ENCODE peak calls at places on chromosome 19, in five cellular contexts. One of them, this sample, is unnamed.
A peak's percentile ranks its signal among the peaks of the same experiment; 100 is the strongest.

GRCh38 chr19:49349567-49349966 is 12.6 kb downstream of the TEAD2 start:
- DNase-seq in H1: no peak
- DNase-seq in IMR-90: no peak
- DNase-seq in H9: no peak
- DNase-seq in neuronal stem cell: no peak
- DNase-seq in this sample: no peak

GRCh38 chr19:58338825-58339558 is 12.2 kb downstream of the ZSCAN22 start:
- DNase-seq in H1: peak; percentile 81
- DNase-seq in IMR-90: peak; percentile 7
- DNase-seq in H9: peak; percentile 66
- DNase-seq in neuronal stem cell: no peak
- DNase-seq in this sample: peak; percentile 59

GRCh38 chr19:42096255-42096837 is 20.4 kb downstream of the ZNF574 start:
- DNase-seq in H1: no peak
- DNase-seq in IMR-90: no peak
- DNase-seq in H9: no peak
- DNase-seq in neuronal stem cell: no peak
- DNase-seq in this sample: peak; percentile 23

GRCh38 chr19:38647966-38648788 is 728 bp downstream of the ACTN4 start:
- DNase-seq in H1: no peak
- DNase-seq in IMR-90: no peak
- DNase-seq in H9: no peak
- DNase-seq in neuronal stem cell: no peak
- DNase-seq in this sample: no peak

GRCh38 chr19:15432629-15433518 is 14.1 kb upstream of the AKAP8L start:
- DNase-seq in H1: peak; percentile 94
- DNase-seq in IMR-90: peak; percentile 87
- DNase-seq in H9: peak; percentile 90
- DNase-seq in neuronal stem cell: peak; percentile 87
- DNase-seq in this sample: peak; percentile 93

GRCh38 chr19:41321204-41321599 is 11.2 kb downstream of the CCDC97 start:
- DNase-seq in H1: no peak
- DNase-seq in IMR-90: no peak
- DNase-seq in H9: no peak
- DNase-seq in neuronal stem cell: no peak
- DNase-seq in this sample: no peak

GRCh38 chr19:35462476-35462953 is 14.5 kb downstream of the FFAR2 start:
- DNase-seq in H1: no peak
- DNase-seq in IMR-90: no peak
- DNase-seq in H9: no peak
- DNase-seq in neuronal stem cell: no peak
- DNase-seq in this sample: no peak

GRCh38 chr19:53103141-53103902 is at the start of gene ZNF160:
- DNase-seq in H1: peak; percentile 99
- DNase-seq in IMR-90: peak; percentile 94
- DNase-seq in H9: peak; percentile 98
- DNase-seq in neuronal stem cell: peak; percentile 95
- DNase-seq in this sample: peak; percentile 98

GRCh38 chr19:34232566-34233481 is 21.5 kb upstream of the GARRE1 start:
- DNase-seq in H1: no peak
- DNase-seq in IMR-90: peak; percentile 96
- DNase-seq in H9: no peak
- DNase-seq in neuronal stem cell: no peak
- DNase-seq in this sample: no peak

GRCh38 chr19:9885077-9885552 is 50.0 kb downstream of the PIN1 start:
- DNase-seq in H1: no peak
- DNase-seq in IMR-90: peak; percentile 23
- DNase-seq in H9: no peak
- DNase-seq in neuronal stem cell: no peak
- DNase-seq in this sample: peak; percentile 40

GRCh38 chr19:22945560-22945959 is 57.4 kb downstream of the ZNF728 start:
- DNase-seq in H1: no peak
- DNase-seq in IMR-90: peak; percentile 16
- DNase-seq in H9: no peak
- DNase-seq in neuronal stem cell: peak; percentile 5
- DNase-seq in this sample: peak; percentile 40

GRCh38 chr19:15595069-15595468 is 19.9 kb upstream of the CYP4F8 start:
- DNase-seq in H1: no peak
- DNase-seq in IMR-90: no peak
- DNase-seq in H9: no peak
- DNase-seq in neuronal stem cell: no peak
- DNase-seq in this sample: no peak

GRCh38 chr19:1131718-1132552 is 28.1 kb downstream of the GPX4 start:
- DNase-seq in H1: no peak
- DNase-seq in IMR-90: peak; percentile 88
- DNase-seq in H9: peak; percentile 73
- DNase-seq in neuronal stem cell: peak; percentile 51
- DNase-seq in this sample: peak; percentile 86

GRCh38 chr19:29812080-29812880 is 489 bp downstream of the CCNE1 start:
- DNase-seq in H1: peak; percentile 55
- DNase-seq in IMR-90: no peak
- DNase-seq in H9: no peak
- DNase-seq in neuronal stem cell: peak; percentile 17
- DNase-seq in this sample: no peak

GRCh38 chr19:37127999-37128820 is 44.3 kb downstream of the ZNF585A start:
- DNase-seq in H1: no peak
- DNase-seq in IMR-90: no peak
- DNase-seq in H9: no peak
- DNase-seq in neuronal stem cell: no peak
- DNase-seq in this sample: peak; percentile 25

GRCh38 chr19:5661483-5661882 is 18.8 kb downstream of the MICOS13 start:
- DNase-seq in H1: no peak
- DNase-seq in IMR-90: no peak
- DNase-seq in H9: no peak
- DNase-seq in neuronal stem cell: no peak
- DNase-seq in this sample: no peak

GRCh38 chr19:55619264-55619663 is 5.1 kb downstream of the ZNF784 start:
- DNase-seq in H1: no peak
- DNase-seq in IMR-90: peak; percentile 61
- DNase-seq in H9: no peak
- DNase-seq in neuronal stem cell: no peak
- DNase-seq in this sample: no peak

GRCh38 chr19:40282209-40282580 is 3.0 kb downstream of the AKT2 start:
- DNase-seq in H1: no peak
- DNase-seq in IMR-90: no peak
- DNase-seq in H9: no peak
- DNase-seq in neuronal stem cell: no peak
- DNase-seq in this sample: no peak

GRCh38 chr19:29630661-29631060 is 24.6 kb downstream of the POP4 start:
- DNase-seq in H1: no peak
- DNase-seq in IMR-90: no peak
- DNase-seq in H9: no peak
- DNase-seq in neuronal stem cell: no peak
- DNase-seq in this sample: no peak

GRCh38 chr19:42427313-42427712 is at the start of gene LIPE:
- DNase-seq in H1: no peak
- DNase-seq in IMR-90: no peak
- DNase-seq in H9: no peak
- DNase-seq in neuronal stem cell: no peak
- DNase-seq in this sample: no peak

GRCh38 chr19:511101-511841 is 4.0 kb downstream of the TPGS1 start:
- DNase-seq in H1: peak; percentile 61
- DNase-seq in IMR-90: peak; percentile 36
- DNase-seq in H9: peak; percentile 78
- DNase-seq in neuronal stem cell: no peak
- DNase-seq in this sample: peak; percentile 95

GRCh38 chr19:46481187-46481586 is 9.8 kb upstream of the PNMA8A start:
- DNase-seq in H1: no peak
- DNase-seq in IMR-90: peak; percentile 55
- DNase-seq in H9: no peak
- DNase-seq in neuronal stem cell: no peak
- DNase-seq in this sample: no peak
- H4K8ac ChIP-seq in H1: no peak overlapping the region
- H4K8ac ChIP-seq in IMR-90: peak overlapping the region; percentile 83
- H4K8ac ChIP-seq in H9: no peak overlapping the region
- H4K8ac ChIP-seq in neuronal stem cell: no peak overlapping the region
- H4K8ac ChIP-seq in this sample: no peak overlapping the region

DNA sequence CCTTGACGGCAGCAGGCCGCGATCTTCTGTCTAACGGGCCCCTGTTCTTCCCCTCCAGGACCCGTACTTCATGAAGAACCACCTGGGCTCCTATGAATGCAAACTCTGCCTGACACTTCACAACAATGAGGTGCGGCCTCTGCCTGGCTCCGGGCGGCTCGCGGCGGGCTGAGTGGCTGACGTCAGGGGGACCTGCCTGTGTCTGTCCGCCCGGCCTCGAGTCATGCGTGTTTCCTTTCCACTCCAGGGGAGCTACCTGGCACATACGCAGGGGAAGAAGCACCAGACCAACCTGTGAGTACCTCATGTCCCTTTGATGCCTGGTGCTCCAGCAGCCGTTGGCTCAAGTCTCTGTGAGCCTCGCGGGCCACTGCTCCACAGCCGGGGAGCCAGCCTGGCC is 4.6 kb upstream of the AMH start:
- DNase-seq in H1: no peak
- DNase-seq in IMR-90: no peak
- DNase-seq in H9: no peak
- DNase-seq in neuronal stem cell: no peak
- DNase-seq in this sample: no peak
- H4K8ac ChIP-seq in H1: no peak overlapping the region
- H4K8ac ChIP-seq in IMR-90: no peak overlapping the region
- H4K8ac ChIP-seq in H9: no peak overlapping the region
- H4K8ac ChIP-seq in neuronal stem cell: no peak overlapping the region
- H4K8ac ChIP-seq in this sample: no peak overlapping the region

DNA sequence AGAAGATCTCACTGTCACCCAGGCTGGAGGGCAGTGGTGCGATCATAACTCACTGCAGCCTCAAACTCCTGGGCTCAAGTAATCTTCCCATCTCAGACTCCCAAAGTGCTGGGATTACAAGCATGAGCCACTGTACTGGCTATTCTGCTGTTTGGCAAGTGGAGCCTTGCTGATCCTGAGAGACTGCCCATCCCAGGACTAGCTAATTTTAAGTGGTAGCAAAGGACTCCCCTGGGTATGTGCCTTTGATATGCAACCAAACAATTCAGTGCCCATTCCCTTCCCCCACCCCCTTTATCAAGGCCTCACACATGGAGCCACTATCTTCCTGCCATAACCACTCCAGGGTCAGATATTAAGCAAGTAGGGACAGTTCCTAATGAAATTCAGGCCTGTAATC is 17.0 kb upstream of the ZNF460 start:
- DNase-seq in H1: no peak
- DNase-seq in IMR-90: no peak
- DNase-seq in H9: no peak
- DNase-seq in neuronal stem cell: no peak
- DNase-seq in this sample: no peak
- H4K8ac ChIP-seq in H1: no peak overlapping the region
- H4K8ac ChIP-seq in IMR-90: no peak overlapping the region
- H4K8ac ChIP-seq in H9: no peak overlapping the region
- H4K8ac ChIP-seq in neuronal stem cell: no peak overlapping the region
- H4K8ac ChIP-seq in this sample: no peak overlapping the region

GRCh38 chr19:50772408-50773311 is 2.4 kb downstream of the GPR32 start:
- DNase-seq in H1: no peak
- DNase-seq in IMR-90: peak; percentile 24
- DNase-seq in H9: no peak
- DNase-seq in neuronal stem cell: no peak
- DNase-seq in this sample: no peak

GRCh38 chr19:50770888-50771287 is 624 bp downstream of the GPR32 start:
- DNase-seq in H1: no peak
- DNase-seq in IMR-90: no peak
- DNase-seq in H9: no peak
- DNase-seq in neuronal stem cell: no peak
- DNase-seq in this sample: no peak

GRCh38 chr19:50762554-50762953 is 7.7 kb upstream of the GPR32 start:
- DNase-seq in H1: no peak
- DNase-seq in IMR-90: no peak
- DNase-seq in H9: no peak
- DNase-seq in neuronal stem cell: no peak
- DNase-seq in this sample: no peak

GRCh38 chr19:50768289-50768688 is 2.0 kb upstream of the GPR32 start:
- DNase-seq in H1: no peak
- DNase-seq in IMR-90: no peak
- DNase-seq in H9: no peak
- DNase-seq in neuronal stem cell: no peak
- DNase-seq in this sample: no peak
- H4K8ac ChIP-seq in H1: no peak overlapping the region
- H4K8ac ChIP-seq in IMR-90: no peak overlapping the region
- H4K8ac ChIP-seq in H9: no peak overlapping the region
- H4K8ac ChIP-seq in neuronal stem cell: no peak overlapping the region
- H4K8ac ChIP-seq in this sample: no peak overlapping the region

DNA sequence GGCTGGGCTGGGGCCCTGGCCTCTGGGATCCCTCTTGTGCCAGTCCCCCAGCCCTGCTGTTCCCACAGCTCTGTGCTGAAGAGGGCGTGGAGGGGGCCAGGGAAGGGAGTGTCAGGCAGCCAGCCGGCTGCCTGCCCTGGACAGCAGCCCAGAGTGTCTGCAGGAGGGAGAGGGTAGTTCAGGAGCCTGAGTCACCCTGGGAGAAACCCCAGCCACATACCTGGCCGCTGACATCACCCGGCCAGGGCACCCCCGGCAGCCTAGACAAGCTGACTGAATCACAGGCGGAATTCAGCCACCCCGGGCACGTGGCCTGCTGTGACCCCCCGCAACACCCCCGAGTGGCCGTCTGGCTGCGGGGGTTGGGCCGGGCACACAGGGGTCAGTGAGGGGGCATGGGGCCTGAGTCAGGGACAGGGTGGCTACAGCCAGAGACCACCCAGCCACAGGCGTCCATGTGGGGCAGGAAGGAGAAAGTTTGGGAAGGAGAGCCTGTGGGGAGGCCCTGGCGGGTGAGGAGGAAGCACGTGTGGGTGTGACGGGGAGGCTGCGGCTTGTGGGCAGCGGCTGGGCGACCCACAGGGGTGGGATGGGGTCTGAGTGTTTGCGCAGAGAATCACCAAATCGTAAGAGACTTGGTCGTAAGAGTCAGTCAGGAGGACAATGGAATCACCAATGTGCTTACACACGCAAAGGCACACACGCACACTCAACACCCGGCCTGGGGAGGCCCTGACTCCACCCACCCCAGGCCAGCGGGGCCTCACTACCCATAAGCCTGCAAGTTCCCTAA is 11.9 kb upstream of the FOSB start:
- DNase-seq in H1: peak; percentile 85
- DNase-seq in IMR-90: peak; percentile 99
- DNase-seq in H9: peak; percentile 96
- DNase-seq in neuronal stem cell: no peak
- DNase-seq in this sample: peak; percentile 99
- H4K8ac ChIP-seq in H1: peak overlapping the region; percentile 95
- H4K8ac ChIP-seq in IMR-90: peak overlapping the region; percentile 68
- H4K8ac ChIP-seq in H9: no peak overlapping the region
- H4K8ac ChIP-seq in neuronal stem cell: no peak overlapping the region
- H4K8ac ChIP-seq in this sample: no peak overlapping the region

This sample was measured in mesendoderm.